ENCODE peak calls at places on chromosomes 5 and 9, in five cellular contexts. One of them, this sample, is unnamed.

GRCh38 chr9:18493361-18494015 is 19.5 kb downstream of the ADAMTSL1 start:
- DNase-seq in A549: no peak
- DNase-seq in WTC11: no peak
- DNase-seq in GM12878: no peak
- DNase-seq in K562: no peak
- DNase-seq in this sample: no peak

GRCh38 chr5:538271-538771 is 14.1 kb upstream of the SLC9A3 start:
- DNase-seq in A549: no peak
- DNase-seq in WTC11: peak; percentile 10
- DNase-seq in GM12878: no peak
- DNase-seq in K562: no peak
- DNase-seq in this sample: no peak

GRCh38 chr5:15003511-15003920 is 131.9 kb upstream of the ANKH start:
- DNase-seq in A549: peak; percentile 79
- DNase-seq in WTC11: peak; percentile 36
- DNase-seq in GM12878: peak; percentile 13
- DNase-seq in K562: peak; percentile 80
- DNase-seq in this sample: peak; percentile 59

GRCh38 chr9:137509198-137509597 is 41.0 kb downstream of the PNPLA7 start:
- DNase-seq in A549: no peak
- DNase-seq in WTC11: no peak
- DNase-seq in GM12878: no peak
- DNase-seq in K562: no peak
- DNase-seq in this sample: no peak

GRCh38 chr5:42951847-42952411 is 88.2 kb downstream of the ANXA2R start:
- DNase-seq in A549: no peak
- DNase-seq in WTC11: no peak
- DNase-seq in GM12878: no peak
- DNase-seq in K562: no peak
- DNase-seq in this sample: no peak

GRCh38 chr5:132476853-132477729 is 13.5 kb downstream of the IRF1 start:
- DNase-seq in A549: no peak
- DNase-seq in WTC11: no peak
- DNase-seq in GM12878: no peak
- DNase-seq in K562: no peak
- DNase-seq in this sample: no peak

GRCh38 chr9:85943757-85944430 is 2.9 kb downstream of the NAA35 start:
- DNase-seq in A549: no peak
- DNase-seq in WTC11: no peak
- DNase-seq in GM12878: no peak
- DNase-seq in K562: no peak
- DNase-seq in this sample: no peak

GRCh38 chr5:26700759-26701384 is 337.5 kb downstream of the CDH9 start:
- DNase-seq in A549: peak; percentile 64
- DNase-seq in WTC11: peak; percentile 28
- DNase-seq in GM12878: no peak
- DNase-seq in K562: peak; percentile 26
- DNase-seq in this sample: peak; percentile 45

GRCh38 chr5:32095261-32095671 is 78.9 kb downstream of the GOLPH3 start:
- DNase-seq in A549: no peak
- DNase-seq in WTC11: no peak
- DNase-seq in GM12878: no peak
- DNase-seq in K562: no peak
- DNase-seq in this sample: no peak

GRCh38 chr5:89388872-89389271 is 505.9 kb upstream of the MEF2C start:
- DNase-seq in A549: no peak
- DNase-seq in WTC11: no peak
- DNase-seq in GM12878: no peak
- DNase-seq in K562: no peak
- DNase-seq in this sample: no peak

GRCh38 chr9:37960631-37961030 is 56.7 kb upstream of the SLC25A51 start:
- DNase-seq in A549: no peak
- DNase-seq in WTC11: no peak
- DNase-seq in GM12878: no peak
- DNase-seq in K562: no peak
- DNase-seq in this sample: no peak

GRCh38 chr9:92654481-92655301 is 15.2 kb downstream of the IPPK start:
- DNase-seq in A549: no peak
- DNase-seq in WTC11: no peak
- DNase-seq in GM12878: no peak
- DNase-seq in K562: no peak
- DNase-seq in this sample: no peak

GRCh38 chr9:128920381-128921058 is at the start of gene PHYHD1:
- DNase-seq in A549: no peak
- DNase-seq in WTC11: no peak
- DNase-seq in GM12878: no peak
- DNase-seq in K562: no peak
- DNase-seq in this sample: no peak

GRCh38 chr9:8822667-8823025 is 1023.1 kb upstream of the DMAC1 start:
- DNase-seq in A549: no peak
- DNase-seq in WTC11: no peak
- DNase-seq in GM12878: no peak
- DNase-seq in K562: no peak
- DNase-seq in this sample: peak; percentile 9

GRCh38 chr9:101705135-101705661 is 33.2 kb downstream of the GRIN3A start:
- DNase-seq in A549: peak; percentile 38
- DNase-seq in WTC11: peak; percentile 65
- DNase-seq in GM12878: no peak
- DNase-seq in K562: no peak
- DNase-seq in this sample: no peak

GRCh38 chr5:1110260-1110929 is 1.5 kb downstream of the SLC12A7 start:
- DNase-seq in A549: no peak
- DNase-seq in WTC11: no peak
- DNase-seq in GM12878: no peak
- DNase-seq in K562: no peak
- DNase-seq in this sample: no peak

GRCh38 chr5:151450605-151451004 is 3.2 kb downstream of the SLC36A1 start:
- DNase-seq in A549: no peak
- DNase-seq in WTC11: no peak
- DNase-seq in GM12878: no peak
- DNase-seq in K562: no peak
- DNase-seq in this sample: peak; percentile 13

GRCh38 chr5:7529880-7530279 is 133.9 kb downstream of the ADCY2 start:
- DNase-seq in A549: no peak
- DNase-seq in WTC11: no peak
- DNase-seq in GM12878: no peak
- DNase-seq in K562: no peak
- DNase-seq in this sample: no peak

GRCh38 chr5:159669559-159669958 is 246.7 kb upstream of the ADRA1B start:
- DNase-seq in A549: no peak
- DNase-seq in WTC11: no peak
- DNase-seq in GM12878: no peak
- DNase-seq in K562: no peak
- DNase-seq in this sample: no peak

GRCh38 chr5:51889703-51890102 is 506.5 kb downstream of the ISL1 start:
- DNase-seq in A549: no peak
- DNase-seq in WTC11: no peak
- DNase-seq in GM12878: no peak
- DNase-seq in K562: no peak
- DNase-seq in this sample: no peak

GRCh38 chr5:89034588-89034987 is 151.6 kb upstream of the MEF2C start:
- DNase-seq in A549: no peak
- DNase-seq in WTC11: no peak
- DNase-seq in GM12878: no peak
- DNase-seq in K562: no peak
- DNase-seq in this sample: no peak

GRCh38 chr9:16768816-16769215 is 101.7 kb downstream of the BNC2 start:
- DNase-seq in A549: no peak
- DNase-seq in WTC11: no peak
- DNase-seq in GM12878: no peak
- DNase-seq in K562: no peak
- DNase-seq in this sample: no peak

GRCh38 chr9:123419091-123419490 is 63.1 kb downstream of the CRB2 start:
- DNase-seq in A549: no peak
- DNase-seq in WTC11: no peak
- DNase-seq in GM12878: no peak
- DNase-seq in K562: no peak
- DNase-seq in this sample: no peak

GRCh38 chr5:59799668-59800374 is 93.7 kb downstream of the PDE4D start:
- DNase-seq in A549: peak; percentile 68
- DNase-seq in WTC11: no peak
- DNase-seq in GM12878: peak; percentile 24
- DNase-seq in K562: peak; percentile 24
- DNase-seq in this sample: peak; percentile 7

GRCh38 chr9:37608250-37608649 is 15.9 kb upstream of the TOMM5 start:
- DNase-seq in A549: no peak
- DNase-seq in WTC11: no peak
- DNase-seq in GM12878: no peak
- DNase-seq in K562: no peak
- DNase-seq in this sample: no peak

GRCh38 chr9:121842612-121842978 is 191.2 kb downstream of the DAB2IP start:
- DNase-seq in A549: peak; percentile 23
- DNase-seq in WTC11: no peak
- DNase-seq in GM12878: no peak
- DNase-seq in K562: no peak
- DNase-seq in this sample: peak; percentile 15

GRCh38 chr9:134303601-134304000 is 22.7 kb upstream of the RXRA start:
- DNase-seq in A549: no peak
- DNase-seq in WTC11: no peak
- DNase-seq in GM12878: no peak
- DNase-seq in K562: no peak
- DNase-seq in this sample: no peak

GRCh38 chr9:134304306-134304705 is 21.9 kb upstream of the RXRA start:
- DNase-seq in A549: no peak
- DNase-seq in WTC11: no peak
- DNase-seq in GM12878: no peak
- DNase-seq in K562: no peak
- DNase-seq in this sample: no peak

GRCh38 chr9:134301387-134302129 is 24.7 kb upstream of the RXRA start:
- DNase-seq in A549: no peak
- DNase-seq in WTC11: no peak
- DNase-seq in GM12878: peak; percentile 74
- DNase-seq in K562: no peak
- DNase-seq in this sample: no peak

GRCh38 chr9:134299883-134300282 is 26.4 kb upstream of the RXRA start:
- DNase-seq in A549: no peak
- DNase-seq in WTC11: no peak
- DNase-seq in GM12878: no peak
- DNase-seq in K562: no peak
- DNase-seq in this sample: no peak

DNA sequence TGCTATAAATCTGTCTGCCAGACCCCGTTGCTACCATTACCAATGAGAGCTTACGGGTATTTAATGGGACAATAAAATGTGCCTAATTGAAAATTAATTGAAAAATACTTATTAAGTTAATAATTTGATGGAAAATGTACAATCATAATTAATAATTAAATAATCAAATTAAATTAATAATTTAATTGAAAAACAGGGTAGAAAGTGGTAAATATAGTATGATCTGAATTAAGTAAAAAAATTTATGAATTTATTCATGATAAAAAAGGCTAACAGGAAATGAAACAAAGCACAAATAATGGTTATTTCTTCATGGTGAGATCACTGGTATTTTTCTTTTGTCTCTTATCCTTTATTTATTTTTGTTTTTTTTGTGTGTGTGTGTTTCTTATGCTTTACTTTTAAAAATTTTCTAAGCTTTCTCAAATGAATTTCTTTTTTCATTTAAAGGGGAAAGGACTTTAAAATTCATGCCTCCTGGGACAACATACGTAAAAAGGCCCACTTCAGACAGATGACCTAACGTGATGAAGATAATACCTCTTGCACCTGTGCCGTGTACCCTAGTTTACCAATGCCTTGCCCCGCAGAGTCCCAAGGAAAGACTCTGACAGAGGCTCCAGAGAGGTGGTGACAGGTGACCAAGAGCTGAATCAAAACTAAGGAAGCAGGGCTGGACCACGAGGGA is 24.0 kb upstream of the RXRA start:
- DNase-seq in A549: no peak
- DNase-seq in WTC11: no peak
- DNase-seq in GM12878: no peak
- DNase-seq in K562: no peak
- DNase-seq in this sample: no peak
- TF ChIP-seq ESRRA in A549: no peak
- TF ChIP-seq ESRRA in WTC11: no peak
- TF ChIP-seq ESRRA in GM12878: no peak
- TF ChIP-seq ESRRA in K562: no peak
- TF ChIP-seq ESRRA in this sample: no peak

GRCh38 chr9:105437704-105438103 is 10.1 kb upstream of the FSD1L start:
- DNase-seq in A549: no peak
- DNase-seq in WTC11: no peak
- DNase-seq in GM12878: no peak
- DNase-seq in K562: no peak
- DNase-seq in this sample: no peak
- TF ChIP-seq ESRRA in A549: no peak
- TF ChIP-seq ESRRA in WTC11: no peak
- TF ChIP-seq ESRRA in GM12878: no peak
- TF ChIP-seq ESRRA in K562: no peak
- TF ChIP-seq ESRRA in this sample: no peak

DNA sequence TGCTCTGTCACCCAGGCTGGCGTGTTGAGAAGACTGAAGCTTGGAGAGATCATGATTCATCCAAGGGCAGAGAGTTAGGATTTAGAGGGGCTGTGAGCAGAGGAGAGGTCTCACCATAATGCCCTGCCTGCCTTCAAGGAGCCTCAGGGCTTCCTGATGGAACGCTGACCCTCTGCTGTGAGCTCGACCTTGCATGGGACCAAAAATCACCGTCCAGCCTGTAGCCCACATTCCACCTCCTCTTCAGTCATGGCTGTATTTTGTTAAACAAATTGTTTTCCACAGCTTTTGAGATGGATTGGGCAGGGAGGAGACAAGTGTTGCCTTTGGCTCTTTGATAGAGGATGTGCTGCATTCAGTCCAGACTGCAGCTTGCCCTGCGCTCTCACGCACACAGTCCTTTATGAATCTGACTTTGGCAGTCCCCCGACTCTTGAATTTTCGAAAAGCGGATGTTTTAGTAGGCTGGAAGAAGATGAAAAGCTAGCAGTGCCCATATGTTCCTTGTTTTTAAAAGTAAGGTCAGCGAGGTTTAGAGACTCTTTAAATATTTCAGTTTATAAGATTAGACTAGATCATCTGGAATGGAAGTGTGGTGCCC is 79.5 kb downstream of the MVB12B start:
- DNase-seq in A549: no peak
- DNase-seq in WTC11: no peak
- DNase-seq in GM12878: no peak
- DNase-seq in K562: no peak
- DNase-seq in this sample: no peak
- TF ChIP-seq ESRRA in A549: no peak
- TF ChIP-seq ESRRA in WTC11: no peak
- TF ChIP-seq ESRRA in GM12878: no peak
- TF ChIP-seq ESRRA in K562: no peak
- TF ChIP-seq ESRRA in this sample: no peak

GRCh38 chr9:35917261-35917660 is 8.0 kb downstream of the SPAAR start:
- DNase-seq in A549: no peak
- DNase-seq in WTC11: no peak
- DNase-seq in GM12878: no peak
- DNase-seq in K562: no peak
- DNase-seq in this sample: no peak

GRCh38 chr9:35911690-35912089 is 2.4 kb downstream of the SPAAR start:
- DNase-seq in A549: no peak
- DNase-seq in WTC11: no peak
- DNase-seq in GM12878: no peak
- DNase-seq in K562: no peak
- DNase-seq in this sample: no peak

GRCh38 chr9:35910613-35911488 is 1.6 kb downstream of the SPAAR start:
- DNase-seq in A549: peak; percentile 82
- DNase-seq in WTC11: no peak
- DNase-seq in GM12878: no peak
- DNase-seq in K562: no peak
- DNase-seq in this sample: peak; percentile 58

GRCh38 chr9:35912791-35913400 is 3.6 kb downstream of the SPAAR start:
- DNase-seq in A549: no peak
- DNase-seq in WTC11: no peak
- DNase-seq in GM12878: no peak
- DNase-seq in K562: no peak
- DNase-seq in this sample: no peak

GRCh38 chr9:35914307-35914807 is 5.1 kb downstream of the SPAAR start:
- DNase-seq in A549: peak; percentile 66
- DNase-seq in WTC11: no peak
- DNase-seq in GM12878: no peak
- DNase-seq in K562: peak; percentile 88
- DNase-seq in this sample: peak; percentile 85
- TF ChIP-seq ESRRA in A549: peak; percentile 11
- TF ChIP-seq ESRRA in WTC11: no peak
- TF ChIP-seq ESRRA in GM12878: no peak
- TF ChIP-seq ESRRA in K562: peak; percentile 99
- TF ChIP-seq ESRRA in this sample: peak; percentile 84